ENCODE peak calls at places on chromosome 21, in six cellular contexts. D is HT1080; E is T-helper 1 cell; O is AG04449; F is uterus; Q is stimulated activated CD4-positive, alpha-beta T cell treated with anti-CD3 and anti-CD28 coated beads, Interleukin-1b, Interleukin-23, amount 100 ng/mL, for 1 hour. P is an unnamed sample.

GRCh38 chr21:29303301-29303700 is 4.6 kb downstream of the BACH1 start:
- DNase-seq in F (no peak), O (no peak), Q (no peak), D (no peak), E (no peak), P (no peak)

GRCh38 chr21:33947451-33948095 is 32.0 kb upstream of the ATP5PO start:
- DNase-seq in F (peak; percentile 93), E (peak; percentile 95), D (peak; percentile 98), Q (peak; percentile 56), O (peak; percentile 84), P (peak; percentile 89)

GRCh38 chr21:32951041-32951440 is 74.7 kb upstream of the OLIG2 start:
- DNase-seq in Q (no peak), F (no peak), E (no peak), O (no peak), D (no peak), P (no peak)

GRCh38 chr21:41247561-41247968 is 69.0 kb upstream of the FAM3B start:
- DNase-seq in Q (no peak), O (no peak), F (no peak), D (no peak), E (no peak), P (no peak)

GRCh38 chr21:44761011-44761729 is 40.5 kb downstream of the UBE2G2 start:
- DNase-seq in Q (no peak), D (no peak), F (no peak), E (no peak), O (no peak), P (no peak)

GRCh38 chr21:43972850-43973633 is 39.1 kb upstream of the TRAPPC10 start:
- DNase-seq in D (no peak), F (no peak), O (no peak), Q (no peak), E (no peak), P (no peak)

GRCh38 chr21:44761747-44762208 is 39.8 kb downstream of the UBE2G2 start:
- DNase-seq in O (no peak), Q (no peak), E (no peak), F (no peak), D (no peak), P (no peak)

GRCh38 chr21:45073301-45074047 is 906 bp upstream of the ADARB1 start:
- DNase-seq in E (no peak), O (no peak), Q (no peak), D (no peak), F (peak; percentile 38), P (no peak)

GRCh38 chr21:36915701-36916075 is 50.8 kb downstream of the HLCS start:
- DNase-seq in F (no peak), O (no peak), Q (no peak), E (no peak), D (no peak), P (no peak)

GRCh38 chr21:34243562-34243961 is 120.2 kb upstream of the KCNE2 start:
- DNase-seq in D (peak; percentile 25), E (peak; percentile 32), O (no peak), Q (no peak), F (no peak), P (peak; percentile 20)

GRCh38 chr21:34545079-34545884 is 33.3 kb upstream of the KCNE1 start:
- DNase-seq in O (no peak), D (peak; percentile 70), Q (no peak), F (no peak), E (peak; percentile 48), P (peak; percentile 83)

GRCh38 chr21:41985662-41986416 is 24.3 kb downstream of the ZBTB21 start:
- DNase-seq in Q (no peak), D (no peak), E (no peak), F (no peak), O (no peak), P (no peak)

GRCh38 chr21:42580076-42580792 is 66.6 kb downstream of the SLC37A1 start:
- DNase-seq in Q (no peak), O (no peak), E (no peak), D (no peak), F (peak; percentile 4), P (no peak)

GRCh38 chr21:33951276-33952178 is 35.9 kb upstream of the ATP5PO start:
- DNase-seq in Q (no peak), F (no peak), D (no peak), E (peak; percentile 59), O (no peak), P (no peak)

P was measured in fibroblast of gingiva.